ENCODE peak calls at places on chromosomes 1 and 21, in six cellular contexts. H is neural progenitor cell, C is glutamatergic neuron, X is HL-60, S is left ventricle myocardium inferior, R is endothelial cell. J is an unnamed sample.

GRCh38 chr1:209989525-209989924 is 51.5 kb downstream of the SYT14 start:
- DNase-seq in H (no peak), C (no peak), X (no peak), S (no peak), R (no peak), J (no peak)

GRCh38 chr1:84339503-84339902 is 38.0 kb downstream of the SAMD13 start:
- DNase-seq in H (no peak), C (no peak), X (no peak), S (no peak), R (no peak), J (no peak)

GRCh38 chr1:57576750-57577149 is 152.9 kb upstream of the DAB1 start:
- DNase-seq in H (no peak), C (no peak), X (no peak), S (no peak), R (no peak), J (no peak)

GRCh38 chr1:51518730-51519047 is 377 bp downstream of the EPS15 start:
- DNase-seq in H (no peak), C (no peak), X (no peak), S (peak; percentile 50), R (no peak), J (peak; percentile 62)

GRCh38 chr1:21291964-21292363 is 1.7 kb upstream of the ECE1 start:
- DNase-seq in H (no peak), C (no peak), X (no peak), S (no peak), R (no peak), J (no peak)

GRCh38 chr1:224380003-224380402 is 23.3 kb downstream of the CNIH4 start:
- DNase-seq in H (no peak), C (no peak), X (peak; percentile 62), S (no peak), R (no peak), J (peak; percentile 85)

GRCh38 chr21:42252267-42252666 is 33.3 kb downstream of the ABCG1 start:
- DNase-seq in H (no peak), C (no peak), X (no peak), S (no peak), R (no peak), J (no peak)

GRCh38 chr1:201361652-201362504 is 15.6 kb downstream of the TNNT2 start:
- DNase-seq in H (peak; percentile 79), C (peak; percentile 66), X (peak; percentile 3), S (peak; percentile 19), R (peak; percentile 73), J (peak; percentile 51)

GRCh38 chr1:167059045-167059728 is 31.0 kb downstream of the GPA33 start:
- DNase-seq in H (peak; percentile 80), C (peak; percentile 85), X (no peak), S (peak; percentile 67), R (peak; percentile 77), J (peak; percentile 85)

GRCh38 chr1:182035097-182035770 is 26.3 kb downstream of the ZNF648 start:
- DNase-seq in H (no peak), C (no peak), X (no peak), S (no peak), R (no peak), J (peak; percentile 19)

GRCh38 chr21:31908106-31909031 is 35.5 kb downstream of the HUNK start:
- DNase-seq in H (peak; percentile 24), C (no peak), X (no peak), S (no peak), R (no peak), J (no peak)

GRCh38 chr1:65232402-65233122 is 76.8 kb upstream of the DNAJC6 start:
- DNase-seq in H (no peak), C (no peak), X (no peak), S (no peak), R (no peak), J (no peak)

GRCh38 chr1:148333875-148334338 is 149.2 kb downstream of the PPIAL4G start:
- DNase-seq in H (no peak), C (no peak), X (no peak), S (no peak), R (no peak), J (no peak)

GRCh38 chr1:234402939-234403338 is 29.7 kb downstream of the COA6 start:
- DNase-seq in H (no peak), C (no peak), X (no peak), S (no peak), R (no peak), J (no peak)

GRCh38 chr1:234977891-234978396 is 150.7 kb downstream of the TOMM20 start:
- DNase-seq in H (no peak), C (no peak), X (no peak), S (no peak), R (no peak), J (no peak)

GRCh38 chr1:42928859-42929258 is 29.8 kb downstream of the SLC2A1 start:
- DNase-seq in H (no peak), C (no peak), X (no peak), S (no peak), R (no peak), J (no peak)

GRCh38 chr1:44851308-44851707 is 8.3 kb upstream of the PTCH2 start:
- DNase-seq in H (no peak), C (no peak), X (no peak), S (no peak), R (no peak), J (no peak)

GRCh38 chr1:15400627-15401026 is 9.1 kb upstream of the EFHD2 start:
- DNase-seq in H (no peak), C (no peak), X (no peak), S (no peak), R (no peak), J (no peak)

GRCh38 chr1:87560137-87560536 is 231.5 kb downstream of the LMO4 start:
- DNase-seq in H (no peak), C (no peak), X (no peak), S (no peak), R (no peak), J (no peak)

GRCh38 chr1:12450090-12450764 is 167.8 kb downstream of the DHRS3 start:
- DNase-seq in H (no peak), C (no peak), X (no peak), S (peak; percentile 48), R (no peak), J (peak; percentile 62)

GRCh38 chr21:23939369-23940065 is 1667.8 kb downstream of the MRPL39 start:
- DNase-seq in H (no peak), C (no peak), X (no peak), S (no peak), R (no peak), J (no peak)

GRCh38 chr1:5756434-5757176 is 235.6 kb downstream of the NPHP4 start:
- DNase-seq in H (no peak), C (no peak), X (no peak), S (no peak), R (no peak), J (no peak)

GRCh38 chr1:46725736-46726108 is 6.8 kb upstream of the EFCAB14 start:
- DNase-seq in H (no peak), C (no peak), X (no peak), S (no peak), R (no peak), J (no peak)

GRCh38 chr1:247297263-247298123 is 34.2 kb downstream of the ZNF496 start:
- DNase-seq in H (no peak), C (no peak), X (no peak), S (no peak), R (no peak), J (peak; percentile 45)

GRCh38 chr1:157968503-157968902 is 24.9 kb upstream of the KIRREL1 start:
- DNase-seq in H (no peak), C (peak; percentile 43), X (no peak), S (no peak), R (no peak), J (no peak)

GRCh38 chr1:9239622-9240401 is 5.2 kb downstream of the H6PD start:
- DNase-seq in H (peak; percentile 30), C (no peak), X (peak; percentile 95), S (peak; percentile 59), R (no peak), J (peak; percentile 84)

GRCh38 chr21:45358261-45358670 is 46.7 kb upstream of the COL18A1 start:
- DNase-seq in H (no peak), C (no peak), X (no peak), S (no peak), R (no peak), J (no peak)

DNA sequence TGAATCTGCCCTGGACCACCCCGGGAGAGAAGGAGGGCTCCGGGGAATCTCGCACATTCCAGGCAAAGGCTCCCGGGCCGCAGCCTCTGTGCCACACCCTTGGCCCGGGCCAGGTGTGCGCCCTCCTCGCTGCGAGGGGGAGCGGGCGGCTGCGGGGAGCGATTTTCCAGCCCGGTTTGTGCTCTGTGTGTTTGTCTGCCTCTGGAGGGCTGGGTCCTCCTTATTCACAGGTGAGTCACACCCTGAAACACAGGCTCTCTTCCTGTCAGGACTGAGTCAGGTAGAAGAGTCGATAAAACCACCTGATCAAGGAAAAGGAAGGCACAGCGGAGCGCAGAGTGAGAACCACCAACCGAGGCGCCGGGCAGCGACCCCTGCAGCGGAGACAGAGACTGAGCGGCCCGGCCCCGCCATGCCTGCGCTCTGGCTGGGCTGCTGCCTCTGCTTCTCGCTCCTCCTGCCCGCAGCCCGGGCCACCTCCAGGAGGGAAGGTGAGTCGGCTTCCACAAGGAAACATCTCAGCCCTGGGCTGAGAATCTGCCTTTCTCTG is at the start of gene LAMC2:
- DNase-seq in H (peak; percentile 75), C (peak; percentile 75), X (no peak), S (no peak), R (peak; percentile 70), J (peak; percentile 60)
- TF ChIP-seq CTCF in H (peak; percentile 38), C (no peak), X (no peak), S (peak; percentile 35), R (no peak), J (no peak)

DNA sequence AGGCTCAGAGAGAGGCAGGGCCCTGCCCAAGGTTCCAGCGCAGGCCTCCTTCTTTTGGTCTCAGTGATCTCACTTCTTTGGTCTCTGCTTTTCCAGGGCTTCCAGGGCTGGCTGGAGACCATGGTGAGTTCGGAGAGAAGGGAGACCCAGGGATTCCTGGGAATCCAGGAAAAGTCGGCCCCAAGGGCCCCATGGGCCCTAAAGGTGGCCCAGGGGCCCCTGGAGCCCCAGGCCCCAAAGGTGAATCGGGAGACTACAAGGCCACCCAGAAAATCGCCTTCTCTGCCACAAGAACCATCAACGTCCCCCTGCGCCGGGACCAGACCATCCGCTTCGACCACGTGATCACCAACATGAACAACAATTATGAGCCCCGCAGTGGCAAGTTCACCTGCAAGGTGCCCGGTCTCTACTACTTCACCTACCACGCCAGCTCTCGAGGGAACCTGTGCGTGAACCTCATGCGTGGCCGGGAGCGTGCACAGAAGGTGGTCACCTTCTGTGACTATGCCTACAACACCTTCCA is 7.7 kb downstream of the C1QB start:
- DNase-seq in H (no peak), C (no peak), X (no peak), S (no peak), R (no peak), J (no peak)
- TF ChIP-seq CTCF in H (no peak), C (no peak), X (no peak), S (no peak), R (no peak), J (no peak)

GRCh38 chr1:207565546-207566468 is 69.8 kb downstream of the CR1 start:
- DNase-seq in H (peak; percentile 34), C (peak; percentile 29), X (no peak), S (no peak), R (peak; percentile 39), J (peak; percentile 40)
- TF ChIP-seq CTCF in H (peak; percentile 52), C (peak; percentile 16), X (peak; percentile 10), S (peak; percentile 44), R (peak; percentile 34), J (peak; percentile 25)

DNA sequence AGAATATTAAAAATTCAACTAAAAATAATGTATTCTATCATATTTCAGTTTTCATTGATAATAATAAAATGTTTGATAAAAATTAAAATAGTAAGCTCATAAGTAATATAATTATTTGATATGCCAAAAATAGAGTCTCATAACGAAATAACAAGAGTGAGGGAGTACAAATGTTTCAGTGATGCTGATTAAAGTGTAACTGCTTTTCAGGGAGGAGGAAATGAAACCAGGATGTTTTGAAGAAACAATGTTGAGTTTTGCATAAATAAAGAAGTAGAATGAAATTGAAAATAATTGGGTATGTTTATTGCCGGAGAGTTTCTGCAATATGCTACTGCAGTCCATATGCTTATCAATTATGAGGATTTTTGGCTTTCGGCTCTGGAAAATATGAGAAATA is 1159.8 kb upstream of the ADGRL2 start:
- DNase-seq in H (no peak), C (no peak), X (no peak), S (no peak), R (no peak), J (no peak)
- TF ChIP-seq CTCF in H (no peak), C (no peak), X (no peak), S (no peak), R (no peak), J (no peak)

J was measured in activated CD8-positive, alpha-beta T cell treated with anti-CD3 and anti-CD28 coated beads for 36 hours.